ENCODE peak calls at places on chromosomes 16 and 17, in four cellular contexts. H is Peyer's patch, L is cardiac muscle cell, J is H1. D is an unnamed sample. For H3K4me1, the result is how much of the 10 kb centered on the place peaks cover.

GRCh38 chr16:55232822-55233221 is 91.2 kb upstream of the IRX6 start:
- DNase-seq in H (no peak), L (no peak), J (no peak), D (no peak)

GRCh38 chr17:79262624-79263023 is 188.0 kb downstream of the ENGASE start:
- DNase-seq in H (no peak), L (no peak), J (no peak), D (no peak)

GRCh38 chr17:15409721-15410247 is 57.6 kb downstream of the CDRT4 start:
- DNase-seq in H (no peak), L (peak), J (no peak), D (no peak)

GRCh38 chr17:72771734-72772133 is 320.8 kb downstream of the SLC39A11 start:
- DNase-seq in H (no peak), L (no peak), J (no peak), D (no peak)

GRCh38 chr17:27408891-27409290 is 47.4 kb upstream of the KSR1 start:
- DNase-seq in H (no peak), L (peak), J (no peak), D (no peak)

GRCh38 chr16:47887496-47887895 is 268.3 kb downstream of the ABCC12 start:
- DNase-seq in H (no peak), L (peak), J (peak), D (no peak)

GRCh38 chr16:56518435-56518834 is 1.4 kb downstream of the BBS2 start:
- DNase-seq in H (no peak), L (no peak), J (no peak), D (no peak)

GRCh38 chr16:30090607-30091332 is 954 bp downstream of the TBX6 start:
- DNase-seq in H (no peak), L (no peak), J (no peak), D (no peak)

GRCh38 chr16:51621610-51622009 is 470.5 kb upstream of the SALL1 start:
- DNase-seq in H (no peak), L (no peak), J (no peak), D (no peak)

DNA sequence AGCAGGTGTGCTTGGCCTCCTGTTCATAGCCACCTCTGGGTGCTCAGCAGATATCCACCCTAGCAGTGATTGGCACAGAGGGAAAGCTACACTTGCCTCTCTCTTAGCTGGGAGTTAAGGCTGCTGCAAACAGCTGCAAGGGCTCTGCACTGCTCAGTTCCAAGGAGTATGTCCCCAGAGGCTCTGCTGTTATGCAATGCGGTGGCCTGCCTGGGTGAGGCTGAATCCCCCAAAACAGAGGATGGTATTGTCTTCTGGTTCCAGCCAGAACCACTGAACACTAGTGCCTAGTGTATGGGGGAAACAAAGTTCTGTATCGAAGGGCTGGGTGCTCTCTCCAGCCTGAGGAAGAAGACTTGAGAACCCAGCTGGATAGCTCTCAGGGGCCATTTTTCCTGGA is 16.8 kb downstream of the TMEM94 start:
- DNase-seq in H (no peak), L (peak), J (no peak), D (no peak)
- H3K4me1 ChIP-seq in H (under half), L (under half), J (under half), D (under half)

GRCh38 chr17:31525801-31526549 is 134.5 kb downstream of the RAB11FIP4 start:
- DNase-seq in H (peak), L (no peak), J (no peak), D (peak)
- TF ChIP-seq CTCF in H (no peak), L (peak), J (peak), D (peak)

GRCh38 chr17:179721-180379 is 1.6 kb downstream of the DOC2B start:
- DNase-seq in H (no peak), L (no peak), J (no peak), D (no peak)

GRCh38 chr17:182164-182751 is 808 bp upstream of the DOC2B start:
- DNase-seq in H (no peak), L (peak), J (no peak), D (no peak)

GRCh38 chr17:179066-179432 is 2.4 kb downstream of the DOC2B start:
- DNase-seq in H (no peak), L (no peak), J (no peak), D (no peak)

GRCh38 chr17:181213-182163 is at the start of gene DOC2B:
- DNase-seq in H (no peak), L (peak), J (no peak), D (no peak)

DNA sequence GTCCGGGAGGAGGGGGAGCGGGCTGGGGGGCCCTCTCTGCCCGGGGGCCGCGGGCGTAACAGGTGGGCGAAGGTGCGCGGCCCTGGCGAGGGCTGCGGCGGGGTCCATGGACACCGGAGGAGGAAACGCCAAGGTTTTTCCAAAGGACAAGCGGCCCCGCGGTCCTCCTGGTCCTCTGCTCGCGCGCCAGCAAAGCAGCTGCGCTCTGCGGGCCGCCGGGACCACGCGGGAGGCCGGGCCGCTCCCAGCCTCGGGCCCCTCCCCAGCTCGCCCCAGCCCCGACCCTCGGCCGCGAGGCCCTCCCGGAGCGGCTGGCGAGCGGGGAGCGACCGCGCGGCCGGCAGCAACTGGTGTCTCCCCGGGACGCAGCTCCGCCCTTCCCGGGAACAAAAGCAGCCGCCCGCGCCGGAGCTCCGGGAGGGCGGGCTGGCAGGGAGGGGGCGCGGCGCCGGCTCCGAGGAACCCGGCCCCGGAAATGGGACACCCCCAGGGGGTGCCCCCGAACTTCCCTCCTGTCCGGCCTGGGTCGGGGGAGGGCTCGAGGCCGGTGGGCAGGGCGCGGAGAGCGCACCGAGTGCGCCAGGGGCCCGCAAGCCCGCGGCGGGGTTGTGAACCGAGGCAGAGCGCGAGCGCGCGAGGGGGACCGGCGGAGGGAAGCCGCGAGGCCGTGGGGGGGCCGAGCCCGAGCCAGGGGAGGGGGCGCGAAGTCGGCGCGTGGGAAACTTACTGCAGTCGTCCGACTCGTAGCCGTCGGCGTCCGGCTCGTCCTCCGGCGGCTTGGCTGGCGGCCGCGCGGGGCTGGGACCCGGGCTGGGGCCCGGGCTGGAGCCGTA is 854 bp downstream of the DOC2B start:
- DNase-seq in H (no peak), L (no peak), J (no peak), D (no peak)
- H3K4me1 ChIP-seq in H (under half), L (under half), J (under half), D (under half)

GRCh38 chr16:81744911-81745310 is 34.2 kb upstream of the PLCG2 start:
- DNase-seq in H (no peak), L (no peak), J (no peak), D (no peak)

GRCh38 chr16:81745704-81746558 is 33.2 kb upstream of the PLCG2 start:
- DNase-seq in H (peak), L (peak), J (no peak), D (no peak)

GRCh38 chr16:81746566-81746965 is 32.5 kb upstream of the PLCG2 start:
- DNase-seq in H (no peak), L (no peak), J (no peak), D (no peak)

GRCh38 chr16:81752225-81752875 is 26.7 kb upstream of the PLCG2 start:
- DNase-seq in H (peak), L (peak), J (no peak), D (no peak)

GRCh38 chr16:81748476-81749198 is 30.5 kb upstream of the PLCG2 start:
- DNase-seq in H (no peak), L (no peak), J (no peak), D (peak)
- TF ChIP-seq CTCF in H (no peak), L (no peak), J (no peak), D (no peak)